ENCODE peak calls at places on chromosomes 2 and 18, in five cellular contexts. X, W, P, O and L are unnamed samples.
A peak's percentile ranks its signal among the peaks of the same experiment; 100 is the strongest.

GRCh38 chr18:24016643-24017042 is 2.1 kb downstream of the TTC39C start:
- DNase-seq in X (no peak), W (no peak), P (no peak), O (no peak), L (no peak)

GRCh38 chr2:199433204-199433832 is 24.4 kb downstream of the SATB2 start:
- DNase-seq in X (no peak), O (no peak), P (no peak), W (no peak), L (no peak)

GRCh38 chr2:76212305-76212985 is 501.7 kb upstream of the GCFC2 start:
- DNase-seq in O (no peak), P (no peak), X (no peak), W (no peak), L (no peak)

GRCh38 chr2:168155036-168155435 is 92.4 kb downstream of the STK39 start:
- DNase-seq in O (no peak), P (no peak), W (no peak), X (no peak), L (no peak)

GRCh38 chr2:150081775-150082517 is 405.5 kb downstream of the RND3 start:
- DNase-seq in X (peak; percentile 61), P (no peak), W (no peak), O (no peak), L (no peak)

GRCh38 chr18:62403125-62403524 is 78.0 kb downstream of the TNFRSF11A start:
- DNase-seq in W (no peak), O (no peak), P (no peak), X (no peak), L (no peak)

GRCh38 chr18:9353596-9353995 is 19.0 kb downstream of the TWSG1 start:
- DNase-seq in W (no peak), O (no peak), X (no peak), P (no peak), L (no peak)

GRCh38 chr2:187138240-187138639 is 289.3 kb upstream of the ZSWIM2 start:
- DNase-seq in X (peak; percentile 10), W (peak; percentile 26), O (no peak), P (peak; percentile 13), L (peak; percentile 38)

GRCh38 chr2:67462741-67463496 is 65.8 kb downstream of the ETAA1 start:
- DNase-seq in X (peak; percentile 28), P (no peak), O (no peak), W (no peak), L (no peak)

GRCh38 chr2:2121887-2122286 is 209.2 kb downstream of the MYT1L start:
- DNase-seq in P (no peak), O (no peak), W (no peak), X (no peak), L (no peak)

GRCh38 chr2:96265349-96265839 is 403 bp downstream of the TMEM127 start:
- DNase-seq in P (peak; percentile 23), X (no peak), O (no peak), W (no peak), L (no peak)

GRCh38 chr18:65768379-65768778 is 17.6 kb downstream of the CDH7 start:
- DNase-seq in O (no peak), X (no peak), P (no peak), W (no peak), L (no peak)

GRCh38 chr2:233165543-233165894 is 86.0 kb upstream of the ATG16L1 start:
- DNase-seq in P (no peak), X (no peak), O (no peak), W (no peak), L (no peak)

GRCh38 chr2:239267411-239267941 is 133.3 kb downstream of the HDAC4 start:
- DNase-seq in W (peak; percentile 37), X (peak; percentile 57), O (no peak), P (peak; percentile 72), L (peak; percentile 80)

GRCh38 chr18:69408522-69408921 is 7.8 kb downstream of the DOK6 start:
- DNase-seq in P (no peak), W (no peak), X (no peak), O (no peak), L (no peak)

GRCh38 chr2:3741867-3742602 is 38.7 kb downstream of the DCDC2C start:
- DNase-seq in P (no peak), W (no peak), O (no peak), X (no peak), L (no peak)

GRCh38 chr2:188244383-188244782 is 47.3 kb upstream of the GULP1 start:
- DNase-seq in W (no peak), P (no peak), O (no peak), X (peak; percentile 3), L (peak; percentile 10)

GRCh38 chr2:182242561-182242960 is 184.3 kb downstream of the PDE1A start:
- DNase-seq in X (no peak), W (no peak), P (no peak), O (no peak), L (no peak)

GRCh38 chr2:182245963-182246362 is 180.9 kb downstream of the PDE1A start:
- DNase-seq in P (no peak), O (no peak), W (peak; percentile 43), X (no peak), L (no peak)

GRCh38 chr2:182241936-182242335 is 184.9 kb downstream of the PDE1A start:
- DNase-seq in P (no peak), O (no peak), W (no peak), X (no peak), L (no peak)

GRCh38 chr2:182240862-182241371 is 185.9 kb downstream of the PDE1A start:
- DNase-seq in O (no peak), W (peak; percentile 24), X (no peak), P (no peak), L (peak; percentile 34)
- TF ChIP-seq CTCF in O (peak; percentile 60), W (peak; percentile 72), X (peak; percentile 29), P (no peak), L (peak; percentile 63)

DNA sequence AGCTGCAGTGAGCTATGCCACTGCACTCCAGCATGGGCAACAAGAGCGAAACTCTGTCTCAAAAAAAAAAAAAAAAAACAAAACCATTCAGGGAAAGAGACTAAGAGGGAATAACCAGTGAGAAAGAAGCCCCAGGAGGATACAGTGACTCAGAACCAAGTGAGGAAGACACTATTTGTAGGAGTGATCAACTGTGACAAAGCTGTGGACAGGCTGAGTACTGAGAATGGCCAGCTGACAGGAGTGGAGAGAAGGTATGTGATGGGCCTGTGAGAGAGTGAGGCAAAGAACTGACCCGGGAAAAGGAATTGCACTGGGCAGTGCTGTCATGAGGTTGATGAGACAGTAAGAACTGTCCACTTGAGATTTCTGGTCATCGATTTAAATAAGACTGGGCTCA is 6.7 kb upstream of the LCT start:
- DNase-seq in O (no peak), X (peak; percentile 24), W (no peak), P (no peak), L (peak; percentile 13)
- TF ChIP-seq CTCF in O (no peak), X (no peak), W (no peak), P (no peak), L (no peak)

GRCh38 chr18:38170845-38171244 is 605.2 kb upstream of the CELF4 start:
- DNase-seq in W (no peak), O (no peak), X (no peak), P (no peak), L (no peak)
- TF ChIP-seq CTCF in W (no peak), O (no peak), X (no peak), P (no peak), L (no peak)

DNA sequence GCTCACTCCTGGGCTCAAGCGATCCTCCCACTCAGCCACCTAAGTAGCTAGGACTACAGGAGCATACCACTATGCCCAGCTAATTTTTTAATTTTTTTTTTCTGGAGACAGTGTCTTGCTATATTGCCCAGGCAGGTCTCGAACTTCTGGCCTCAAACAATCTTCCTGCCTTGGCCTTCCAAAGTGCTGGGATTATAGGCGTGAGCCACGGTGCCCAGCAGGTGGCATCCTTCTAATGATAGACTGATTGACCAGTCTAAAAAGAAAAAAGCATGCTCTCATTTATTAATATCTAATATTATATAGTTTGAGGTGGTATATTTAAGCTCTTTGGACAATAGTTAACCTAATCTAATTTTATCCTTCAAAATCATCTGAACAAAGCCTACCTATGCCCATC is 198.6 kb downstream of the CAMKMT start:
- DNase-seq in X (no peak), W (no peak), P (no peak), O (no peak), L (no peak)
- TF ChIP-seq CTCF in X (peak; percentile 15), W (peak; percentile 70), P (no peak), O (peak; percentile 29), L (peak; percentile 55)

GRCh38 chr2:121479882-121480522 is 50.7 kb upstream of the RNU4ATAC start:
- DNase-seq in X (no peak), P (no peak), O (no peak), W (no peak), L (no peak)
- TF ChIP-seq CTCF in X (no peak), P (no peak), O (no peak), W (peak; percentile 25), L (peak; percentile 38)

GRCh38 chr2:86520153-86520552 is 43.1 kb downstream of the CHMP3 start:
- DNase-seq in X (no peak), O (no peak), W (no peak), P (no peak), L (no peak)
- TF ChIP-seq CTCF in X (no peak), O (no peak), W (peak; percentile 45), P (no peak), L (peak; percentile 22)